ENCODE peak calls at places on chromosomes 2 and 18, in four cellular contexts. F, W, Z and X are unnamed samples.

GRCh38 chr2:53724511-53724910 is 43.1 kb upstream of the CHAC2 start:
- DNase-seq in F (no peak), Z (no peak), W (no peak), X (peak)

GRCh38 chr2:129799036-129799958 is 180.2 kb upstream of the RAB6C start:
- DNase-seq in Z (no peak), W (no peak), F (no peak), X (no peak)

GRCh38 chr2:154439156-154439555 is 259.3 kb upstream of the KCNJ3 start:
- DNase-seq in Z (no peak), W (no peak), F (no peak), X (no peak)

GRCh38 chr2:158403237-158403636 is 53.3 kb downstream of the CCDC148 start:
- DNase-seq in Z (no peak), W (no peak), F (no peak), X (no peak)

GRCh38 chr2:65655000-65655399 is 222.6 kb upstream of the SPRED2 start:
- DNase-seq in W (no peak), Z (no peak), F (no peak), X (no peak)

GRCh38 chr2:110099036-110099420 is 16.6 kb downstream of the MALL start:
- DNase-seq in Z (no peak), W (no peak), F (no peak), X (no peak)

GRCh38 chr2:237498341-237498740 is 11.3 kb downstream of the MLPH start:
- DNase-seq in Z (no peak), F (no peak), W (no peak), X (no peak)

GRCh38 chr2:170258382-170258781 is 80.4 kb downstream of the MYO3B start:
- DNase-seq in W (no peak), Z (no peak), F (no peak), X (no peak)

GRCh38 chr2:66443977-66444855 is 9.3 kb downstream of the MEIS1 start:
- DNase-seq in W (no peak), F (no peak), Z (no peak), X (no peak)

GRCh38 chr2:181978351-181979150 is 7.1 kb upstream of the PPP1R1C start:
- DNase-seq in Z (no peak), F (no peak), W (no peak), X (no peak)

GRCh38 chr2:40200516-40200915 is 251.4 kb downstream of the SLC8A1 start:
- DNase-seq in W (no peak), F (no peak), Z (no peak), X (peak)

GRCh38 chr2:2561346-2562095 is 230.4 kb upstream of the MYT1L start:
- DNase-seq in F (no peak), W (no peak), Z (no peak), X (no peak)

GRCh38 chr2:176518823-176519222 is 249.6 kb downstream of the MTX2 start:
- DNase-seq in W (no peak), Z (no peak), F (no peak), X (no peak)

GRCh38 chr2:120347387-120348010 is 1.6 kb downstream of the INHBB start:
- DNase-seq in F (no peak), W (no peak), Z (no peak), X (no peak)

GRCh38 chr18:24835751-24836150 is 375.3 kb downstream of the HRH4 start:
- DNase-seq in W (no peak), Z (no peak), F (no peak), X (no peak)

GRCh38 chr2:189661148-189661956 is at the start of gene ASNSD1:
- DNase-seq in F (peak), W (peak), Z (peak), X (peak)

GRCh38 chr18:11553098-11553940 is 56.1 kb upstream of the SLC35G4 start:
- DNase-seq in W (peak), F (no peak), Z (peak), X (no peak)

GRCh38 chr18:32095156-32095555 is 3.5 kb downstream of the RNF138 start:
- DNase-seq in W (no peak), Z (peak), F (no peak), X (no peak)

GRCh38 chr18:3411854-3412268 is 38.1 kb upstream of the TGIF1 start:
- DNase-seq in W (peak), F (peak), Z (peak), X (no peak)

GRCh38 chr18:43830905-43831304 is 553.6 kb upstream of the SYT4 start:
- DNase-seq in W (no peak), F (no peak), Z (no peak), X (no peak)

GRCh38 chr2:181326605-181327004 is 130.6 kb upstream of the ITGA4 start:
- DNase-seq in W (no peak), Z (no peak), F (no peak), X (no peak)

GRCh38 chr2:74944987-74945782 is 13.3 kb upstream of the POLE4 start:
- DNase-seq in F (no peak), Z (no peak), W (no peak), X (no peak)

GRCh38 chr2:15058628-15059157 is 426.2 kb downstream of the LRATD1 start:
- DNase-seq in W (no peak), Z (no peak), F (no peak), X (no peak)

GRCh38 chr2:199624958-199625357 is 167.2 kb upstream of the SATB2 start:
- DNase-seq in W (no peak), F (no peak), Z (no peak), X (no peak)

GRCh38 chr2:207363761-207364160 is 166.0 kb upstream of the CREB1 start:
- DNase-seq in Z (no peak), W (no peak), F (no peak), X (no peak)

GRCh38 chr2:69013123-69013836 is at the start of gene ANTXR1:
- DNase-seq in W (peak), F (peak), Z (peak), X (no peak)

GRCh38 chr2:120828066-120828465 is 92.4 kb downstream of the GLI2 start:
- DNase-seq in Z (no peak), F (no peak), W (no peak), X (no peak)

GRCh38 chr18:12391487-12392136 is 14.6 kb upstream of the AFG3L2 start:
- DNase-seq in Z (peak), W (peak), F (peak), X (no peak)

GRCh38 chr2:19035238-19035637 is 323.2 kb downstream of the OSR1 start:
- DNase-seq in Z (no peak), F (no peak), W (no peak), X (peak)

GRCh38 chr2:239589855-239590254 is 189.0 kb upstream of the HDAC4 start:
- DNase-seq in W (no peak), Z (no peak), F (no peak), X (no peak)

GRCh38 chr2:28340312-28341202 is 52.1 kb upstream of the FOSL2 start:
- DNase-seq in Z (no peak), W (no peak), F (peak), X (no peak)

GRCh38 chr2:105078906-105079305 is 41.0 kb downstream of the MRPS9 start:
- DNase-seq in F (no peak), Z (no peak), W (no peak), X (no peak)

GRCh38 chr2:7044253-7045250 is 127.3 kb downstream of the RNF144A start:
- DNase-seq in W (peak), Z (peak), F (peak), X (no peak)